ENCODE peak calls at places on chromosomes 7 and 10, in ten cellular contexts. N is HFFc6, Z is progenitor cell of endocrine pancreas, H is MCF 10A, B is heart left ventricle, X is BE2C, R is GM23338, C is upper lobe of right lung, F is nephron progenitor cell, T is HCT116. P is an unnamed sample.

GRCh38 chr10:86556532-86556931 is 34.9 kb upstream of the WAPL start:
- DNase-seq in R (no peak), T (no peak), N (no peak), F (no peak), C (no peak), B (no peak), X (no peak), H (no peak), Z (no peak), P (no peak)

GRCh38 chr10:85665078-85665477 is 701.5 kb downstream of the GRID1 start:
- DNase-seq in B (no peak), R (no peak), X (no peak), F (no peak), N (no peak), T (no peak), H (no peak), Z (no peak), C (no peak), P (no peak)

GRCh38 chr7:2982831-2983230 is 60.8 kb downstream of the CARD11 start:
- DNase-seq in H (no peak), B (no peak), Z (no peak), X (no peak), R (no peak), F (no peak), C (peak), N (no peak), T (no peak), P (no peak)

GRCh38 chr7:106022193-106022821 is 59.2 kb downstream of the CDHR3 start:
- DNase-seq in Z (no peak), C (no peak), H (no peak), X (no peak), N (no peak), F (no peak), R (no peak), B (no peak), T (no peak), P (no peak)

GRCh38 chr7:130961128-130961601 is 227.2 kb upstream of the KLF14 start:
- DNase-seq in F (no peak), N (no peak), T (peak), X (no peak), C (no peak), H (peak), R (no peak), Z (no peak), B (no peak), P (peak)

GRCh38 chr10:80829562-80829961 is 291.9 kb downstream of the SH2D4B start:
- DNase-seq in C (no peak), R (no peak), T (no peak), F (no peak), H (no peak), Z (no peak), B (no peak), N (no peak), X (no peak), P (no peak)

GRCh38 chr10:87550741-87551140 is 46.0 kb downstream of the MINPP1 start:
- DNase-seq in T (no peak), N (peak), B (no peak), C (no peak), H (no peak), Z (no peak), R (peak), X (no peak), F (no peak), P (no peak)

GRCh38 chr7:69088185-69088584 is 510.1 kb upstream of the AUTS2 start:
- DNase-seq in Z (no peak), N (no peak), R (no peak), X (no peak), F (no peak), B (no peak), H (no peak), C (no peak), T (no peak), P (no peak)

GRCh38 chr7:142507799-142508198 is 241.5 kb upstream of the PRSS1 start:
- DNase-seq in N (no peak), F (no peak), B (no peak), C (no peak), Z (no peak), T (no peak), R (no peak), H (no peak), X (no peak), P (no peak)

GRCh38 chr7:71746004-71746403 is 614.1 kb downstream of the GALNT17 start:
- DNase-seq in F (no peak), R (peak), C (no peak), B (no peak), H (no peak), N (no peak), T (no peak), Z (no peak), X (no peak), P (no peak)

GRCh38 chr10:48361201-48361600 is 54.7 kb downstream of the MAPK8 start:
- DNase-seq in H (no peak), N (no peak), T (no peak), Z (no peak), X (no peak), C (no peak), R (no peak), B (no peak), F (no peak), P (no peak)

GRCh38 chr10:132130286-132131265 is 56.2 kb upstream of the DPYSL4 start:
- DNase-seq in C (no peak), N (no peak), X (no peak), H (no peak), T (no peak), R (no peak), Z (no peak), F (no peak), B (no peak), P (no peak)

GRCh38 chr7:129168219-129168991 is 20.0 kb upstream of the SMO start:
- DNase-seq in F (peak), N (no peak), H (no peak), X (no peak), B (no peak), R (peak), C (peak), Z (no peak), T (no peak), P (no peak)

GRCh38 chr10:12501851-12502525 is 152.6 kb downstream of the CAMK1D start:
- DNase-seq in X (peak), C (peak), R (no peak), Z (no peak), F (no peak), N (no peak), B (no peak), T (no peak), H (no peak), P (no peak)

GRCh38 chr7:289756-290553 is at the start of gene FOXL3:
- DNase-seq in B (no peak), X (no peak), T (no peak), R (peak), H (no peak), C (peak), Z (no peak), F (peak), N (no peak), P (no peak)

GRCh38 chr7:28960071-28960840 is 2.1 kb upstream of the TRIL start:
- DNase-seq in N (no peak), C (no peak), F (no peak), R (no peak), T (no peak), H (no peak), B (no peak), X (no peak), Z (no peak), P (no peak)

GRCh38 chr10:18571780-18572179 is 79.6 kb downstream of the NSUN6 start:
- DNase-seq in X (no peak), Z (no peak), H (no peak), B (no peak), C (no peak), T (no peak), R (no peak), F (no peak), N (no peak), P (no peak)

GRCh38 chr7:29495618-29496017 is 68.0 kb upstream of the PRR15 start:
- DNase-seq in Z (no peak), N (no peak), T (no peak), F (no peak), B (no peak), C (no peak), R (peak), X (no peak), H (no peak), P (no peak)

GRCh38 chr10:4151466-4151865 is 366.5 kb upstream of the KLF6 start:
- DNase-seq in Z (no peak), C (no peak), H (no peak), N (no peak), F (no peak), X (no peak), B (no peak), T (no peak), R (peak), P (no peak)

GRCh38 chr10:132742167-132742836 is 43.6 kb downstream of the NKX6-2 start:
- DNase-seq in B (no peak), Z (no peak), R (peak), F (peak), C (no peak), X (no peak), N (no peak), T (no peak), H (no peak), P (no peak)

GRCh38 chr7:54967384-54967783 is 51.4 kb upstream of the EGFR start:
- DNase-seq in B (no peak), Z (no peak), T (peak), X (no peak), F (no peak), R (peak), N (no peak), H (peak), C (no peak), P (no peak)

GRCh38 chr7:80918909-80919721 is at the start of gene SEMA3C:
- DNase-seq in B (peak), T (peak), F (peak), C (peak), N (peak), H (peak), Z (peak), X (peak), R (peak), P (peak)

DNA sequence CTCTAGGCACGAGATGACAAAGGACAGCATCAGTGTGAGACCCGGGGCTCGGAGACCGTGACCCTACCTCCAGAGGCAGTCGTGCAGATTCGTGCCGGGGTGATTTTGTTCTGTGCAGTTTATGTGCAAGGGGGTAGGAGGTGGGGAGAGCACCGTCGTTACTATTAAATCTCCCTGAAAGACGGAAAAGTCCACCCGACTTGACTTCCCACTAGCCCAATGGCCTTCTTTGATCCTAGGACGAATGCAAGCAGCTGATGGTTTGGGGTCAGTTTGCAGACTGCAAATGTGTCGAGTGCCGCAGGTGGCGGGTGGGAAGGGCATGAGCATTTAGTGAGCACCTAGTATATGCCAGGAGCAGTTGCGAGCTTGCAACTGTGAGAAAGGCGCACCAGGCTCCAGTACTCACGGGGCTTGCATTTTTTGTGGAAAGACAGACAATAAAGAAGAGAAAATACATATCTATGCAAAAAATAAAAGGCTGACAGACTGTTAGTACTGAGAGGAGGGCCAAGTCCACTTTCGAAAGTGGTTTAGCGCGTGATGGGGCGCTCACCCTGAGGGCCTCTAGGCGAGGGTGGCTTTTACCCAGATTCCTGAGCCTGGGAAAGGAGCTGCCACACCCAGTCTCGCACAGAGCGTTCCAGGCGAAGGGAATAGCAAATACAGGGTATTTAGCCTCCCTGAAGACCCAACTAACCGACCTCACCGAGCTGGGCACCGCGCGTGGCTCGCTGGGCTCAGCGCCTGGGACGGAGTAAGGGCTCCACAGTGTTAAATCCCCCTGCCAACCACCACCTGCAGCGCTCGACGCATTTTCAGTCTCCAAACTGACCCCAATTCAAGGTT is 941 bp upstream of the OSBPL3 start:
- DNase-seq in Z (no peak), R (peak), B (peak), N (peak), X (no peak), F (peak), C (peak), H (peak), T (no peak), P (peak)
- TF ChIP-seq CTCF in Z (no peak), R (no peak), B (no peak), N (no peak), X (no peak), F (no peak), C (no peak), H (peak), T (peak), P (no peak)

GRCh38 chr7:37150856-37151255 is 297.8 kb downstream of the ELMO1 start:
- DNase-seq in X (no peak), N (no peak), C (no peak), H (no peak), T (no peak), R (no peak), Z (no peak), B (no peak), F (no peak), P (no peak)
- TF ChIP-seq CTCF in X (no peak), N (no peak), C (no peak), H (no peak), T (no peak), R (no peak), Z (no peak), B (no peak), F (no peak), P (no peak)

GRCh38 chr10:71064413-71065118 is 147.8 kb upstream of the UNC5B start:
- DNase-seq in B (peak), C (no peak), R (peak), H (no peak), N (peak), F (no peak), T (no peak), X (no peak), Z (no peak), P (no peak)
- TF ChIP-seq CTCF in B (peak), C (no peak), R (peak), H (no peak), N (peak), F (no peak), T (peak), X (peak), Z (no peak), P (no peak)

DNA sequence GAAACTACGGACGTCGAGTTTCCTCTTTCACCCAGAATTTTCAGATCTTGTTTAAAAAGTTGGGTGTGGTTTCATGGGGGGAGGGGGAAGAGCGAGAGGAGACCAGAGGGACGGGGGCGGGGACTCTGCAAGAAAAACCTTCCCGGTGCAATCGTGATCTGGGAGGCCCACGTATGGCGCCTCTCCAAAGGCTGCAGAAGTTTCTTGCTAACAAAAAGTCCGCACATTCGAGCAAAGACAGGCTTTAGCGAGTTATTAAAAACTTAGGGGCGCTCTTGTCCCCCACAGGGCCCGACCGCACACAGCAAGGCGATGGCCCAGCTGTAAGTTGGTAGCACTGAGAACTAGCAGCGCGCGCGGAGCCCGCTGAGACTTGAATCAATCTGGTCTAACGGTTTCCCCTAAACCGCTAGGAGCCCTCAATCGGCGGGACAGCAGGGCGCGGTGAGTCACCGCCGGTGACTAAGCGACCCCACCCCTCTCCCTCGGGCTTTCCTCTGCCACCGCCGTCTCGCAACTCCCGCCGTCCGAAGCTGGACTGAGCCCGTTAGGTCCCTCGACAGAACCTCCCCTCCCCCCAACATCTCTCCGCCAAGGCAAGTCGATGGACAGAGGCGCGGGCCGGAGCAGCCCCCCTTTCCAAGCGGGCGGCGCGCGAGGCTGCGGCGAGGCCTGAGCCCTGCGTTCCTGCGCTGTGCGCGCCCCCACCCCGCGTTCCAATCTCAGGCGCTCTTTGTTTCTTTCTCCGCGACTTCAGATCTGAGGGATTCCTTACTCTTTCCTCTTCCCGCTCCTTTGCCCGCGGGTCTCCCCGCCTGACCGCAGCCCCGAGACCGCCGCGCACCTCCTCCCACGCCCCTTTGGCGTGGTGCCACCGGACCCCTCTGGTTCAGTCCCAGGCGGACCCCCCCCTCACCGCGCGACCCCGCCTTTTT is at the start of gene VIM:
- DNase-seq in B (peak), X (peak), T (peak), H (peak), C (peak), N (peak), Z (peak), R (peak), F (peak), P (peak)
- TF ChIP-seq CTCF in B (peak), X (no peak), T (no peak), H (no peak), C (no peak), N (peak), Z (no peak), R (no peak), F (no peak), P (no peak)

GRCh38 chr7:105012503-105013282 is 1.3 kb upstream of the KMT2E start:
- DNase-seq in R (peak), B (peak), T (peak), N (peak), C (peak), F (peak), X (peak), H (peak), Z (peak), P (peak)
- TF ChIP-seq CTCF in R (no peak), B (no peak), T (no peak), N (no peak), C (no peak), F (no peak), X (no peak), H (no peak), Z (no peak), P (no peak)

GRCh38 chr10:46297406-46298204 is 10.8 kb downstream of the ANTXRL start:
- DNase-seq in H (no peak), B (no peak), F (no peak), Z (no peak), C (peak), R (no peak), T (no peak), N (no peak), X (no peak), P (peak)

GRCh38 chr10:46301056-46301645 is 14.4 kb downstream of the ANTXRL start:
- DNase-seq in N (no peak), B (no peak), H (no peak), X (no peak), Z (no peak), R (no peak), C (no peak), F (no peak), T (no peak), P (no peak)

GRCh38 chr10:46299531-46300366 is 13.0 kb downstream of the ANTXRL start:
- DNase-seq in Z (no peak), C (no peak), N (no peak), B (no peak), R (no peak), X (no peak), H (no peak), T (no peak), F (peak), P (peak)

GRCh38 chr10:46298346-46299266 is 11.8 kb downstream of the ANTXRL start:
- DNase-seq in R (no peak), Z (no peak), F (no peak), C (no peak), X (no peak), H (no peak), T (no peak), N (no peak), B (no peak), P (peak)

GRCh38 chr10:46299267-46299530 is 12.4 kb downstream of the ANTXRL start:
- DNase-seq in B (no peak), Z (no peak), C (no peak), X (no peak), H (no peak), F (no peak), R (no peak), T (no peak), N (no peak), P (peak)
- TF ChIP-seq CTCF in B (no peak), Z (no peak), C (no peak), X (no peak), H (no peak), F (no peak), R (no peak), T (no peak), N (no peak), P (no peak)